ENCODE peak calls at places on chromosomes 6 and 20, in six cellular contexts. One of them, this sample, is unnamed.

GRCh38 chr20:57652865-57653545 is 32.8 kb upstream of the ZBP1 start:
- DNase-seq in right atrium auricular region: peak
- DNase-seq in colonic mucosa: peak
- DNase-seq in activated B cell treated with CpG ODN at 0.5 μM for 24 hours: no peak
- DNase-seq in KBM-7: no peak
- DNase-seq in AG08396: peak
- DNase-seq in this sample: no peak

GRCh38 chr20:444862-445426 is 17.4 kb downstream of the TBC1D20 start:
- DNase-seq in KBM-7: no peak
- DNase-seq in activated B cell treated with CpG ODN at 0.5 μM for 24 hours: no peak
- DNase-seq in AG08396: no peak
- DNase-seq in colonic mucosa: no peak
- DNase-seq in right atrium auricular region: no peak
- DNase-seq in this sample: no peak

GRCh38 chr20:31274441-31274840 is 17.0 kb downstream of the DEFB115 start:
- DNase-seq in right atrium auricular region: no peak
- DNase-seq in KBM-7: no peak
- DNase-seq in colonic mucosa: no peak
- DNase-seq in AG08396: no peak
- DNase-seq in activated B cell treated with CpG ODN at 0.5 μM for 24 hours: no peak
- DNase-seq in this sample: no peak

GRCh38 chr6:53898026-53898795 is 103.4 kb downstream of the LRRC1 start:
- DNase-seq in AG08396: peak
- DNase-seq in colonic mucosa: no peak
- DNase-seq in right atrium auricular region: no peak
- DNase-seq in KBM-7: no peak
- DNase-seq in activated B cell treated with CpG ODN at 0.5 μM for 24 hours: no peak
- DNase-seq in this sample: no peak

GRCh38 chr6:110528051-110528929 is 51.9 kb upstream of the SLC22A16 start:
- DNase-seq in colonic mucosa: peak
- DNase-seq in AG08396: peak
- DNase-seq in KBM-7: peak
- DNase-seq in right atrium auricular region: peak
- DNase-seq in activated B cell treated with CpG ODN at 0.5 μM for 24 hours: no peak
- DNase-seq in this sample: peak

GRCh38 chr6:98821739-98822405 is 12.5 kb upstream of the POU3F2 start:
- DNase-seq in KBM-7: no peak
- DNase-seq in colonic mucosa: no peak
- DNase-seq in AG08396: no peak
- DNase-seq in right atrium auricular region: no peak
- DNase-seq in activated B cell treated with CpG ODN at 0.5 μM for 24 hours: no peak
- DNase-seq in this sample: no peak

GRCh38 chr20:9454781-9455180 is 59.6 kb upstream of the LAMP5 start:
- DNase-seq in right atrium auricular region: no peak
- DNase-seq in KBM-7: no peak
- DNase-seq in colonic mucosa: no peak
- DNase-seq in activated B cell treated with CpG ODN at 0.5 μM for 24 hours: no peak
- DNase-seq in AG08396: no peak
- DNase-seq in this sample: no peak

GRCh38 chr6:80502871-80503270 is 396.4 kb downstream of the BCKDHB start:
- DNase-seq in AG08396: no peak
- DNase-seq in right atrium auricular region: no peak
- DNase-seq in KBM-7: no peak
- DNase-seq in activated B cell treated with CpG ODN at 0.5 μM for 24 hours: no peak
- DNase-seq in colonic mucosa: no peak
- DNase-seq in this sample: no peak

GRCh38 chr6:41583576-41583975 is 37.4 kb downstream of the FOXP4 start:
- DNase-seq in right atrium auricular region: no peak
- DNase-seq in colonic mucosa: no peak
- DNase-seq in activated B cell treated with CpG ODN at 0.5 μM for 24 hours: no peak
- DNase-seq in KBM-7: no peak
- DNase-seq in AG08396: no peak
- DNase-seq in this sample: no peak

GRCh38 chr6:44057931-44058616 is 69.2 kb downstream of the MRPL14 start:
- DNase-seq in AG08396: no peak
- DNase-seq in right atrium auricular region: no peak
- DNase-seq in colonic mucosa: no peak
- DNase-seq in activated B cell treated with CpG ODN at 0.5 μM for 24 hours: no peak
- DNase-seq in KBM-7: no peak
- DNase-seq in this sample: no peak

GRCh38 chr6:113381957-113382356 is 475.2 kb upstream of the MARCKS start:
- DNase-seq in AG08396: no peak
- DNase-seq in right atrium auricular region: no peak
- DNase-seq in activated B cell treated with CpG ODN at 0.5 μM for 24 hours: no peak
- DNase-seq in colonic mucosa: no peak
- DNase-seq in KBM-7: peak
- DNase-seq in this sample: no peak

GRCh38 chr6:2854394-2854982 is 12.8 kb upstream of the SERPINB1 start:
- DNase-seq in activated B cell treated with CpG ODN at 0.5 μM for 24 hours: no peak
- DNase-seq in colonic mucosa: no peak
- DNase-seq in right atrium auricular region: no peak
- DNase-seq in KBM-7: peak
- DNase-seq in AG08396: no peak
- DNase-seq in this sample: no peak

GRCh38 chr6:148700713-148701392 is 46.0 kb upstream of the UST start:
- DNase-seq in AG08396: peak
- DNase-seq in KBM-7: no peak
- DNase-seq in right atrium auricular region: no peak
- DNase-seq in activated B cell treated with CpG ODN at 0.5 μM for 24 hours: no peak
- DNase-seq in colonic mucosa: no peak
- DNase-seq in this sample: no peak

GRCh38 chr6:44072959-44073611 is 54.2 kb downstream of the MRPL14 start:
- DNase-seq in colonic mucosa: peak
- DNase-seq in activated B cell treated with CpG ODN at 0.5 μM for 24 hours: peak
- DNase-seq in AG08396: peak
- DNase-seq in KBM-7: peak
- DNase-seq in right atrium auricular region: no peak
- DNase-seq in this sample: peak

GRCh38 chr20:36573798-36574277 is 441 bp downstream of the TGIF2 start:
- DNase-seq in KBM-7: peak
- DNase-seq in colonic mucosa: peak
- DNase-seq in right atrium auricular region: no peak
- DNase-seq in AG08396: peak
- DNase-seq in activated B cell treated with CpG ODN at 0.5 μM for 24 hours: peak
- DNase-seq in this sample: no peak

This sample was measured in posterior cingulate gyrus.